ENCODE peak calls at places on chromosomes 1 and 21, in ten cellular contexts. B is body of pancreas; R is stomach; G is astrocyte of the hippocampus; Q is NK-92 treated with Interleukin-12 subunit alpha and Interleukin-12 subunit beta, amount 100 ng/mL, for 24 hours; K is GM20000; V is activated CD4-positive, alpha-beta T cell treated with anti-CD3 and anti-CD28 coated beads for 4 hours; M is anterior cingulate cortex; J is HCEC 1CT; O is stimulated activated CD8-positive, alpha-beta memory T cell treated with anti-CD3 and anti-CD28 coated beads, Interleukin-15, amount 100 ng/mL, for 1 hour. N is an unnamed sample.

GRCh38 chr21:39175154-39175553 is 8.1 kb downstream of the PSMG1 start:
- DNase-seq in G (peak; percentile 26), J (peak; percentile 42), Q (no peak), R (no peak), M (no peak), K (no peak), V (no peak), O (no peak), B (no peak), N (peak; percentile 46)

GRCh38 chr1:62590255-62590969 is 6.9 kb upstream of the ANGPTL3 start:
- DNase-seq in K (no peak), J (no peak), G (peak; percentile 4), R (no peak), V (no peak), B (no peak), O (no peak), M (no peak), Q (no peak), N (no peak)

GRCh38 chr1:115436596-115436995 is 98.5 kb upstream of the NGF start:
- DNase-seq in O (no peak), K (no peak), M (no peak), R (no peak), J (no peak), V (no peak), G (no peak), Q (no peak), B (no peak), N (no peak)

GRCh38 chr1:198534540-198535413 is 5.7 kb downstream of the ATP6V1G3 start:
- DNase-seq in J (no peak), G (no peak), Q (no peak), V (no peak), R (no peak), M (no peak), B (no peak), K (no peak), O (no peak), N (no peak)

GRCh38 chr21:18545908-18546307 is 142.3 kb upstream of the TMPRSS15 start:
- DNase-seq in J (no peak), M (no peak), K (no peak), R (no peak), V (no peak), B (no peak), G (peak; percentile 59), Q (no peak), O (no peak), N (no peak)

GRCh38 chr1:41322835-41323234 is 38.4 kb upstream of the FOXO6 start:
- DNase-seq in O (no peak), Q (no peak), G (peak; percentile 63), K (peak; percentile 69), J (no peak), M (peak; percentile 23), R (peak; percentile 71), V (peak; percentile 16), B (peak; percentile 24), N (peak; percentile 83)

GRCh38 chr1:155882235-155882634 is 22.9 kb downstream of the SYT11 start:
- DNase-seq in Q (no peak), O (no peak), V (no peak), G (no peak), B (no peak), R (no peak), K (peak; percentile 62), J (no peak), M (no peak), N (no peak)

GRCh38 chr1:160109686-160110085 is 5.9 kb upstream of the ATP1A2 start:
- DNase-seq in M (no peak), O (no peak), J (no peak), B (no peak), G (no peak), V (no peak), K (no peak), R (no peak), Q (no peak), N (no peak)

GRCh38 chr1:18631496-18632217 is 1.0 kb downstream of the PAX7 start:
- DNase-seq in B (no peak), O (no peak), V (no peak), Q (no peak), M (no peak), R (no peak), J (no peak), K (no peak), G (no peak), N (no peak)